ENCODE peak calls at places on chromosome 1, in five cellular contexts. Z is mucosa of gallbladder, D is adipocyte, F is GM06990, H is adrenal gland. J is an unnamed sample.

GRCh38 chr1:67566803-67567202 is 118.2 kb upstream of the GADD45A start:
- DNase-seq in F (no peak), H (no peak), Z (no peak), D (no peak), J (no peak)

GRCh38 chr1:172136925-172137324 is 283.6 kb upstream of the C1orf105 start:
- DNase-seq in H (no peak), Z (no peak), D (peak), F (no peak), J (no peak)

GRCh38 chr1:232271991-232272589 is 357.8 kb downstream of the SIPA1L2 start:
- DNase-seq in D (peak), F (no peak), H (no peak), Z (no peak), J (no peak)

GRCh38 chr1:148372731-148373130 is 110.4 kb downstream of the PPIAL4G start:
- DNase-seq in H (no peak), Z (no peak), F (no peak), D (no peak), J (peak)

GRCh38 chr1:12019858-12020509 is 686 bp downstream of the MIIP start:
- DNase-seq in F (no peak), D (peak), Z (no peak), H (no peak), J (no peak)

GRCh38 chr1:16905112-16905855 is 9.5 kb downstream of the RNU1-2 start:
- DNase-seq in F (peak), H (peak), D (peak), Z (no peak), J (peak)

GRCh38 chr1:74748962-74749361 is 16.0 kb downstream of the TYW3 start:
- DNase-seq in Z (no peak), H (no peak), D (no peak), F (no peak), J (no peak)

GRCh38 chr1:187624812-187625542 is 796.2 kb downstream of the PLA2G4A start:
- DNase-seq in F (no peak), H (no peak), Z (no peak), D (peak), J (no peak)

GRCh38 chr1:108154323-108154722 is 45.8 kb downstream of the SLC25A24 start:
- DNase-seq in D (no peak), H (no peak), F (no peak), Z (no peak), J (no peak)

GRCh38 chr1:198936371-198937083 is 297.7 kb downstream of the PTPRC start:
- DNase-seq in F (no peak), D (peak), Z (no peak), H (no peak), J (peak)

GRCh38 chr1:92118826-92119225 is 38.7 kb downstream of the BTBD8 start:
- DNase-seq in F (no peak), Z (no peak), H (no peak), D (no peak), J (no peak)

GRCh38 chr1:246383791-246384190 is 123.3 kb downstream of the SMYD3 start:
- DNase-seq in D (no peak), F (no peak), H (no peak), Z (no peak), J (no peak)

GRCh38 chr1:159945483-159946241 is at the start of gene IGSF9:
- DNase-seq in F (peak), D (peak), Z (peak), H (peak), J (no peak)

GRCh38 chr1:233097546-233098254 is 147.3 kb downstream of the NTPCR start:
- DNase-seq in F (no peak), Z (no peak), D (no peak), H (no peak), J (peak)

GRCh38 chr1:228687562-228687961 is 47.7 kb upstream of the RHOU start:
- DNase-seq in F (no peak), H (no peak), D (no peak), Z (no peak), J (no peak)

GRCh38 chr1:151593651-151594625 is 17.9 kb upstream of the SNX27 start:
- DNase-seq in H (peak), F (peak), D (peak), Z (peak), J (peak)

GRCh38 chr1:226568077-226568831 is 19.7 kb downstream of the STUM start:
- DNase-seq in D (peak), Z (peak), F (no peak), H (no peak), J (no peak)

GRCh38 chr1:42937141-42937696 is 21.4 kb downstream of the SLC2A1 start:
- DNase-seq in F (no peak), D (peak), Z (no peak), H (no peak), J (peak)

GRCh38 chr1:59497616-59498015 is 200.7 kb downstream of the FGGY start:
- DNase-seq in D (no peak), Z (no peak), H (no peak), F (no peak), J (no peak)

GRCh38 chr1:170694172-170694926 is 30.4 kb downstream of the PRRX1 start:
- DNase-seq in D (peak), F (no peak), Z (no peak), H (no peak), J (no peak)

J was measured in RCC 7860.